ENCODE peak calls at places on chromosomes 1 and 21, in five cellular contexts. N is midbrain; I is stimulated activated CD4-positive, alpha-beta T cell treated with anti-CD3 and anti-CD28 coated beads, TNF-alpha, amount 100 ng/mL, for 48 hours; A is skeletal muscle cell; X is HFF-Myc. C is an unnamed sample.

GRCh38 chr21:32174819-32175218 is 104.0 kb downstream of the MIS18A start:
- DNase-seq in N (no peak), I (no peak), A (no peak), X (no peak), C (no peak)

GRCh38 chr1:16250547-16251251 is 13.7 kb upstream of the CPLANE2 start:
- DNase-seq in N (no peak), I (no peak), A (no peak), X (no peak), C (no peak)

GRCh38 chr1:3587133-3587733 is 24.1 kb downstream of the MEGF6 start:
- DNase-seq in N (no peak), I (no peak), A (no peak), X (no peak), C (no peak)

GRCh38 chr1:80882552-80882951 is 918.2 kb upstream of the ADGRL2 start:
- DNase-seq in N (no peak), I (no peak), A (peak; percentile 26), X (no peak), C (no peak)

GRCh38 chr1:232621050-232621449 is 8.9 kb downstream of the SIPA1L2 start:
- DNase-seq in N (peak; percentile 13), I (no peak), A (no peak), X (no peak), C (no peak)

GRCh38 chr1:99594205-99594604 is 51.7 kb upstream of the PALMD start:
- DNase-seq in N (no peak), I (no peak), A (no peak), X (no peak), C (no peak)

GRCh38 chr1:245512980-245513578 is 358.3 kb downstream of the KIF26B start:
- DNase-seq in N (no peak), I (no peak), A (no peak), X (no peak), C (peak; percentile 8)

GRCh38 chr1:161706116-161706482 is 930 bp upstream of the FCRLA start:
- DNase-seq in N (no peak), I (no peak), A (no peak), X (no peak), C (no peak)

GRCh38 chr1:45275054-45275453 is 51.6 kb upstream of the HPDL start:
- DNase-seq in N (peak; percentile 14), I (no peak), A (no peak), X (no peak), C (no peak)

GRCh38 chr1:175208773-175209492 is 16.4 kb upstream of the KIAA0040 start:
- DNase-seq in N (no peak), I (no peak), A (no peak), X (no peak), C (no peak)

GRCh38 chr1:9426291-9426711 is 113.0 kb upstream of the SLC25A33 start:
- DNase-seq in N (no peak), I (peak; percentile 50), A (no peak), X (no peak), C (no peak)

GRCh38 chr1:209755926-209756607 is at the start of gene TRAF3IP3:
- DNase-seq in N (peak; percentile 22), I (peak; percentile 69), A (no peak), X (no peak), C (no peak)

GRCh38 chr1:31815307-31815645 is 546 bp downstream of the SPOCD1 start:
- DNase-seq in N (no peak), I (no peak), A (no peak), X (no peak), C (no peak)

GRCh38 chr1:208113036-208113435 is 131.1 kb downstream of the PLXNA2 start:
- DNase-seq in N (no peak), I (no peak), A (no peak), X (no peak), C (no peak)

GRCh38 chr1:230068952-230069684 is 2.1 kb downstream of the GALNT2 start:
- DNase-seq in N (peak; percentile 10), I (no peak), A (no peak), X (no peak), C (no peak)

GRCh38 chr1:155064109-155064812 is 721 bp downstream of the EFNA4 start:
- DNase-seq in N (no peak), I (no peak), A (no peak), X (no peak), C (no peak)

GRCh38 chr1:39269349-39269748 is 64.9 kb downstream of the MACF1 start:
- DNase-seq in N (peak; percentile 58), I (no peak), A (no peak), X (no peak), C (no peak)

C was measured in fibroblast of the conjunctiva.